ENCODE peak calls at places on chromosome X, in five cellular contexts. I is A549, B is K562, T is H1, K is sigmoid colon. Q is an unnamed sample.

GRCh38 chrX:17596051-17596450 is 141.2 kb upstream of the SCML1 start:
- DNase-seq in I (no peak), B (no peak), T (no peak), K (no peak), Q (no peak)

GRCh38 chrX:153791104-153791852 is 2.9 kb downstream of the IDH3G start:
- DNase-seq in I (no peak), B (peak), T (no peak), K (no peak), Q (peak)

GRCh38 chrX:15605233-15605632 is 4.5 kb upstream of the ACE2 start:
- DNase-seq in I (no peak), B (no peak), T (no peak), K (no peak), Q (no peak)

GRCh38 chrX:153407736-153408135 is 3.5 kb upstream of the ZFP92 start:
- DNase-seq in I (no peak), B (no peak), T (no peak), K (no peak), Q (no peak)

GRCh38 chrX:20412871-20413486 is 146.3 kb upstream of the RPS6KA3 start:
- DNase-seq in I (no peak), B (no peak), T (no peak), K (no peak), Q (no peak)

GRCh38 chrX:110401142-110401541 is 42.5 kb downstream of the RTL9 start:
- DNase-seq in I (no peak), B (no peak), T (no peak), K (no peak), Q (peak)

GRCh38 chrX:4841216-4841745 is 1127.8 kb upstream of the PRKX start:
- DNase-seq in I (no peak), B (no peak), T (no peak), K (no peak), Q (no peak)

GRCh38 chrX:15336023-15336413 is 695 bp upstream of the PIGA start:
- DNase-seq in I (peak), B (peak), T (no peak), K (no peak), Q (peak)

GRCh38 chrX:150482537-150483217 is 85.7 kb upstream of the MTM1 start:
- DNase-seq in I (peak), B (peak), T (no peak), K (no peak), Q (peak)

GRCh38 chrX:78103001-78103634 is 930 bp upstream of the PGK1 start:
- DNase-seq in I (no peak), B (no peak), T (no peak), K (no peak), Q (peak)

GRCh38 chrX:16119353-16120220 is 3.8 kb upstream of the GRPR start:
- DNase-seq in I (no peak), B (no peak), T (no peak), K (no peak), Q (peak)

GRCh38 chrX:67604979-67605703 is 61.3 kb downstream of the AR start:
- DNase-seq in I (no peak), B (no peak), T (no peak), K (no peak), Q (no peak)

GRCh38 chrX:905828-906566 is 275.4 kb downstream of the SHOX start:
- DNase-seq in I (no peak), B (no peak), T (no peak), K (no peak), Q (no peak)

GRCh38 chrX:79557212-79557611 is 190.1 kb upstream of the ITM2A start:
- DNase-seq in I (no peak), B (no peak), T (no peak), K (no peak), Q (no peak)

GRCh38 chrX:7132335-7133035 is 15.0 kb upstream of the STS start:
- DNase-seq in I (peak), B (peak), T (peak), K (no peak), Q (peak)

DNA sequence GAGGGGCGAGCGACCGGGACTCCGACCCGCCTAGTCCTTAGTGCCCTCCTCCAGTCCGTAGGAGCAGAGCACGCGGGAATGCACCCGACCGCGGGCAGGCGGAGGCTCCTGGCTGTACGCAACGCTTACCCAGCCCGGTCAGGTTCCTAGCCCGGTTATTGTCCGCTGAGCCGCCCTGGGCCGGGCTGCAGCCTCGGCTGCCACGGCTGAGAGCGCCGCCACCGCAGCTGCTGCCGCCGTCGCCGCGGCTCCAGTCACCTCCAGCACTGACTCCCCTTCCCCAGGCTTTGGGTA is at the start of gene AMER1:
- DNase-seq in I (no peak), B (no peak), T (no peak), K (no peak), Q (no peak)
- TF ChIP-seq POLR2A in I (no peak), B (no peak), T (peak), K (no peak), Q (no peak)

GRCh38 chrX:133994576-133994975 is 9.2 kb upstream of the GPC3 start:
- DNase-seq in I (no peak), B (no peak), T (no peak), K (no peak), Q (no peak)
- TF ChIP-seq POLR2A in I (no peak), B (no peak), T (no peak), K (no peak), Q (no peak)

GRCh38 chrX:47144626-47145407 is at the start of the genes NDUFB11 and RBM10:
- DNase-seq in I (peak), B (peak), T (peak), K (peak), Q (peak)
- TF ChIP-seq POLR2A in I (peak), B (peak), T (peak), K (peak), Q (peak)

GRCh38 chrX:130108647-130109428 is 1.5 kb downstream of the ELF4 start:
- DNase-seq in I (peak), B (peak), T (no peak), K (no peak), Q (peak)
- TF ChIP-seq POLR2A in I (no peak), B (no peak), T (no peak), K (no peak), Q (no peak)

DNA sequence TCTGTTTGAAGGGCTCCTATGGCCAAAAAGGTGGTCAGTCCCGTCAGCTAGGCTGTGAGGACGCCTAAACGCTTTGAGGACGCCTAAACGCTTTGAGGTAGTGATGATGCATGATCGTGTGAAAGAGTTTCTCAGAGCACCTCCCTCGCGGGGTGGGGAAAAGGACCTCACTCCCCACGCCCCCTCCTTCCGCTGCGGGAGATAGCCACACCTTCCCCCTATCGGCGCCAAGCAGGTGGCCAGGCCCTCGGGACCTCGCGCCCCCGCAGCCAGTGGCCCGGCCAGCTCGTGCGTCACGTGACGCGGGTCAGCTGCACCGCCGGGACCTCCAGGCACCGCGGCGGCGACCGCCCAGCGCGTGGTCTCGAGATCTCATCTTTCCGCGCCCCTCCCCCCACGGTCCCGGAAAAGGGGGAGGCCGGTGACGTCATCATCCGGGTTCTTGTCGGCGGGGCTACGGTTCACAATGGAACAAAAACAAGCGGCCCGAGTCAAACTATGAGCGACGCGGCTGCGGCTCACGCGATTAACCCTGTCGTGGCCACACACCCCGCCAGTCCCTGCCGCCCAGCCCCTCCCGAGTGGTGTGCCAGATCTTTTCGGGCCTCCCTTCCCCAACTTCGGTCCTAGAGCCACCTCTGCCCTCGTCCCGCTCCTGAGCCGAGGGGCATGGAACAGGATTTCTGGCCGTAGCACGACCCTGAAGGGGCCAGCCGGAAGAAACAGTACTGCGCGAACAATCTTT is 713 bp upstream of the USP9X start:
- DNase-seq in I (peak), B (peak), T (peak), K (peak), Q (peak)
- TF ChIP-seq POLR2A in I (peak), B (peak), T (no peak), K (peak), Q (peak)

DNA sequence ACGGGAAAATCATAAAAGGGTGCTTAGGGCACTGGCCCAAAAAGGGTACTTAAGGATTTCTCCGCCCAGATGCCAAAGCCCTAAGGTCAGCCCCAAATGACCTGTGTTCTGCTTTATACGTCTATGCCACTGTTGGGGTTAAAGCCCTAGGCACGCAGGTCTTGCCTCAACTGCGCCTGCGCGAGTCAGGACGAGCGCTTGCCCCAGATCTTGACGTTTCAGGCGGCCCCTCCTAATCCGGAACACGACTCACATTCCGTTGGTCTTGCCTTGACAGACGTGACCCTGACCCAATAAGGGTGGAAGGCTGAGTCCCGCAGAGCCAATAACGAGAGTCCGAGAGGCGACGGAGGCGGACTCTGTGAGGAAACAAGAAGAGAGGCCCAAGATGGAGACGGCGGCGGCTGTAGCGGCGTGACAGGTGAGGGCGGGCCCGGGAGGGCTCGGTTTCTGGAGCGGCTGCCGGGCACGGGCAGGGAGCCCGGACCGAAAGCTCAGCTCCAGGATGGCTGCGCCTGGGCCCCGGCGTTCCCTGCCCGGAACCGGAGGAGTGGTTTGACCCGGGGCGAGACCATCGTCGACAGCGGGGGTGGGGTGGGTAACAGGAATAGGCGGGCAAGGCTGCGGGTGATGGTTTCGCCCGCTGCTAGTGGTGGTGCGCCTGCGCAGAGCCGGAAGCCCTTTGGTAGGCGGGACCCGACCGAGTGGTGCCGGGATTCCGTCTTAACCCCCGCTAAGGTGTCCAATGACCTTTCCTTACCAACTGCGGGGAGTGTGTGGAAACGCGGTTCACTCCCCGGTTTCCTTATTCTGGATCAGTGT is at the start of gene ARAF:
- DNase-seq in I (peak), B (peak), T (peak), K (peak), Q (peak)
- TF ChIP-seq POLR2A in I (peak), B (peak), T (no peak), K (no peak), Q (peak)

GRCh38 chrX:107629533-107629909 is 1.2 kb downstream of the PRPS1 start:
- DNase-seq in I (peak), B (peak), T (no peak), K (no peak), Q (peak)

GRCh38 chrX:107628662-107629532 is 587 bp downstream of the PRPS1 start:
- DNase-seq in I (peak), B (peak), T (no peak), K (no peak), Q (peak)

GRCh38 chrX:107626481-107626880 is 1.8 kb upstream of the PRPS1 start:
- DNase-seq in I (no peak), B (no peak), T (no peak), K (no peak), Q (no peak)

GRCh38 chrX:107626916-107627315 is 1.4 kb upstream of the PRPS1 start:
- DNase-seq in I (no peak), B (no peak), T (no peak), K (no peak), Q (no peak)

DNA sequence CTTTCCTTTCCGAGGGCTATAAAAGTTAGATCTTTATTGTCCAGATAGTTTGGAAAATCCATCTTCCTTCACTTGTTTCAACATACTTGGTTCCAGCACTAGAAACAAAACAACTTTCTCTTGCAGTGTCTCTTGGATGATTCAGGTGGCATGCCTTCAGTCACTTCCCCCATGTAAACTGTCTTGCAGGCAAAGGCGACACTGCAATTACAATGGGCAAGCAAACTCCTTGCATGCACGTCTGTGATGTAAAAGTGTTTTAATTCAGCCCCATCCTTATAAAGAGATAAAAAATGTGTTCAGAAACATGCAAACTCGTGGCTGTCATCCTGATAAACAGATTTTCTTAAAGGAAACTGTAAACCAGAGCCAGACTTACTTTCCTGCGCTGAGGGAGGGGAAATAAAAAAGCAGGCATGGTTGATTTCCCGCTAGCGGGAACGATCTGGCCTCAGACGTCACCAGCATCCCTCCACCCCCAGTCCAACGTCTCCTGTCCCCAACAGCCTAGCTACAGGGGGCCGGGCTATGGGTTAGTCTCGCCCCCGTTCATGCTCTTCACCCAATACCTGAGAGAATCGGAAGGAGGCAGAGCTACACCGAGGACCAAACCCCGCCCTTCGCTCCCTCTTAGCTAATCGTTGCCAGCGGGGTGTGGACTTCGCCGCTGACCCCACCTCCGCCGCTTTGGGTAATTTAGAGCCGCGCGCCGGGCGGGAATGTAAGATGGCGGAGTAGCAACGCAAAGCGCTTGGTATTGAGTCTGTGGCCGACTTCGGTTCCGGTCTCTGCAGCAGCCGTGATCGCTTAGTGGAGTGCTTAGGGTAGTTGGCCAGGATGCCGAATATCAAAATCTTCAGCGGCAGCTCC is at the start of gene PRPS1:
- DNase-seq in I (peak), B (peak), T (peak), K (peak), Q (peak)
- TF ChIP-seq POLR2A in I (peak), B (peak), T (peak), K (peak), Q (peak)

GRCh38 chrX:102659790-102660757 is 8.8 kb downstream of the GPRASP1 start:
- DNase-seq in I (peak), B (peak), T (no peak), K (peak), Q (peak)
- TF ChIP-seq POLR2A in I (peak), B (peak), T (peak), K (no peak), Q (peak)

GRCh38 chrX:54529559-54530357 is at the start of gene GNL3L:
- DNase-seq in I (peak), B (peak), T (peak), K (peak), Q (peak)
- TF ChIP-seq POLR2A in I (peak), B (peak), T (peak), K (no peak), Q (peak)

Q was measured in erythroblast.